ENCODE peak calls at places on chromosomes 1 and 21, in eight cellular contexts. C is HL-60, T is A549, U is RWPE1, F is activated B cell treated with CpG ODN at 0.5 μM for 24 hours, W is fibroblast of villous mesenchyme, Y is K562, G is GM13976. N is an unnamed sample.

GRCh38 chr21:42841156-42841915 is 38.0 kb downstream of the WDR4 start:
- DNase-seq in Y (no peak), W (no peak), G (no peak), F (no peak), C (no peak), T (no peak), U (no peak), N (no peak)

GRCh38 chr1:17630048-17630830 is 90.7 kb downstream of the ARHGEF10L start:
- DNase-seq in Y (no peak), T (no peak), C (peak), W (peak), F (no peak), U (no peak), G (no peak), N (no peak)

GRCh38 chr1:41666991-41667631 is 182.6 kb upstream of the EDN2 start:
- DNase-seq in T (no peak), U (no peak), Y (no peak), C (no peak), G (peak), W (no peak), F (peak), N (peak)

GRCh38 chr21:28257276-28257675 is 735.4 kb downstream of the LTN1 start:
- DNase-seq in W (peak), Y (no peak), U (no peak), C (no peak), T (no peak), F (no peak), G (no peak), N (no peak)

GRCh38 chr1:201695607-201696006 is 133.3 kb upstream of the IPO9 start:
- DNase-seq in F (no peak), C (no peak), U (no peak), W (no peak), G (no peak), Y (no peak), T (no peak), N (no peak)

GRCh38 chr1:94922756-94923465 is 4.0 kb downstream of the CNN3 start:
- DNase-seq in C (no peak), U (no peak), T (no peak), G (no peak), F (no peak), W (peak), Y (no peak), N (no peak)

GRCh38 chr1:233998926-233999325 is 94.5 kb downstream of the SLC35F3 start:
- DNase-seq in G (no peak), T (no peak), Y (no peak), F (no peak), W (no peak), U (no peak), C (no peak), N (no peak)

GRCh38 chr1:97844552-97845089 is 76.2 kb downstream of the DPYD start:
- DNase-seq in G (no peak), Y (no peak), C (no peak), W (no peak), T (no peak), U (no peak), F (no peak), N (no peak)

GRCh38 chr1:53735261-53735660 is 3.7 kb downstream of the GLIS1 start:
- DNase-seq in C (no peak), T (no peak), W (no peak), F (no peak), G (no peak), U (no peak), Y (no peak), N (no peak)

GRCh38 chr1:229437443-229437842 is 3.5 kb upstream of the ACTA1 start:
- DNase-seq in W (no peak), U (no peak), T (no peak), G (no peak), F (no peak), C (no peak), Y (no peak), N (no peak)

GRCh38 chr1:230186003-230186863 is 119.2 kb downstream of the GALNT2 start:
- DNase-seq in U (peak), W (peak), Y (peak), F (no peak), T (peak), C (no peak), G (no peak), N (peak)

DNA sequence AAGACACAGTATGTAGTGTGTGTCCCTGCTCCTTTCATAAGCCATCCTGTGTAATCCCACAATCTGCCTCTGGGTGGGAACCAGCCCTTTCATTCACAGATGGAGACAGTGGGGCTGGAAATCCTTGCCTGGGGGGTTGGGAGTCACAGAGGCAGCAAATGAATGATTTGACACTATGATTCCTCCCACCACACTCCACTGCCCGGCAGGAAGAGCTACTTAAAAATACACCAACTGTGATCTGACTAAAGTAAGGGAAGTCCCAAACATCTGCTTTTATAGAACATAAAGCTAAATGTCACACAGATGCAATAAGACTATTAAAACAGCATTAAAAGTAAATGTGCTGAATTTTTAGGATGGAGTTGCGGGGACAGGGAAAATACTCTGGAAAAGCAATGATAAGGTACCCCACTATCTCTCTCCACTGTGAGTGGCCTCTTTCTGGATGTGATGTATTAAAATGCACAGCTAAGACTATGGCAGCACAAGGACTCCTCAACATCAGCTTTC is 4.3 kb downstream of the PARP1 start:
- DNase-seq in T (no peak), Y (peak), W (peak), F (no peak), C (no peak), U (peak), G (no peak), N (peak)
- TF ChIP-seq CTCF in T (no peak), Y (peak), W (peak), F (no peak), C (no peak), U (no peak), G (no peak), N (peak)

GRCh38 chr1:224773646-224774045 is 155.8 kb upstream of the DNAH14 start:
- DNase-seq in C (no peak), W (no peak), Y (no peak), G (no peak), U (no peak), T (no peak), F (no peak), N (no peak)

GRCh38 chr1:224768971-224769370 is 152.9 kb downstream of the CNIH3 start:
- DNase-seq in T (no peak), G (no peak), W (no peak), U (no peak), C (no peak), F (no peak), Y (no peak), N (no peak)

GRCh38 chr1:224769987-224770693 is 154.0 kb downstream of the CNIH3 start:
- DNase-seq in Y (no peak), U (peak), C (no peak), F (no peak), T (no peak), W (peak), G (no peak), N (no peak)

GRCh38 chr1:224779491-224780020 is 149.9 kb upstream of the DNAH14 start:
- DNase-seq in C (no peak), W (no peak), G (no peak), U (no peak), Y (no peak), T (no peak), F (no peak), N (no peak)

DNA sequence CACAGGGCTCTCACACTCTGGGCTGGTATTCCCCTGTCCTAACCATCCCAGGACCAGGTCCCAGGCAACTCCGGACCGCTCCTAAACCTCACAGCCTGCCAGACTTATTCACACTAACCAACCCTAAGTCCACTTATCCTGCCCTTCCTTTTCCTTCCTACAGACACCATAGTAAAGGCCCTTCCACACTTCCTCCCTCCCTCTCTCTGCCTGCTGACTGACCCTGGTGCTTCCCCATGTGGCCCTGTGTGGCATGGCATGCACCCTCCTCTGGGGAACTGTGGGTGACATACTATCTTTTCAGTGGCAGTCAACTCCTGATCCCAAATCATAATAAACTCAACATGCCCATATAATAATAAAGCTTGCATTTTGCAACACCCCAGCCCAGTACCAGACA is 155.1 kb upstream of the DNAH14 start:
- DNase-seq in C (peak), Y (no peak), W (no peak), F (no peak), T (no peak), G (no peak), U (no peak), N (no peak)
- TF ChIP-seq CTCF in C (no peak), Y (peak), W (peak), F (no peak), T (no peak), G (no peak), U (no peak), N (no peak)

DNA sequence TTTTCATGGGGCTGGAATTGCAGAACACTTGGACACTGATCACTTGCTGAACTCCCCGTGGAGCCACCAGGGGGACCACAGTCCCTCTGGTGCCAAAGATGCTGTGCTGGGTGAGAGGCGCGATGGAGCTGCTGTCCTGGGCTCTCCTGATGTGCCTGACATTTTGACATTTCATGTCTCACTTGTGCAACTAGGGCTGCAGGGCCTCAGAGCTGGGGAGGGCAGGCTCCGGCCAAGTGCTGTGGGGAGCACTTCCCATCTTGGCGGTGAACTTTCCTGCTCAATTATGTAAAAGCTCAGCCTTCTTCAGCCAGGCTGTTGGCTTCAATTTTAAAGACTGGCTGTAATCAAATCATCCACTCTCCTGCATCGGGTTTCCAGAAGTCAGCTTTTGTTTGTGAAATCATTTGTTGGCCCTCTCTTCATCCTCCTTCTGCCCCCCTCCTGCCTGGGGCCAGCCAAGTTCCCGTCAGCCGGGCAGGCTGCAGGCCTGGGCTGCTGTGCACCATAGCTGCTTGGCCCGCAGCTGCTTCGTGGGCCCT is 36.8 kb downstream of the KCNAB2 start:
- DNase-seq in T (no peak), C (peak), W (peak), F (no peak), G (no peak), U (no peak), Y (peak), N (no peak)
- TF ChIP-seq CTCF in T (no peak), C (no peak), W (peak), F (no peak), G (no peak), U (no peak), Y (peak), N (no peak)

GRCh38 chr1:164774413-164774812 is 215.4 kb downstream of the PBX1 start:
- DNase-seq in Y (no peak), G (no peak), U (no peak), C (no peak), W (no peak), T (no peak), F (no peak), N (no peak)
- TF ChIP-seq CTCF in Y (no peak), G (no peak), U (no peak), C (no peak), W (no peak), T (peak), F (no peak), N (no peak)

GRCh38 chr1:65209005-65209885 is 61.2 kb downstream of the AK4 start:
- DNase-seq in T (peak), U (peak), G (peak), F (no peak), W (peak), Y (peak), C (peak), N (peak)
- TF ChIP-seq CTCF in T (peak), U (peak), G (peak), F (no peak), W (peak), Y (peak), C (peak), N (peak)

DNA sequence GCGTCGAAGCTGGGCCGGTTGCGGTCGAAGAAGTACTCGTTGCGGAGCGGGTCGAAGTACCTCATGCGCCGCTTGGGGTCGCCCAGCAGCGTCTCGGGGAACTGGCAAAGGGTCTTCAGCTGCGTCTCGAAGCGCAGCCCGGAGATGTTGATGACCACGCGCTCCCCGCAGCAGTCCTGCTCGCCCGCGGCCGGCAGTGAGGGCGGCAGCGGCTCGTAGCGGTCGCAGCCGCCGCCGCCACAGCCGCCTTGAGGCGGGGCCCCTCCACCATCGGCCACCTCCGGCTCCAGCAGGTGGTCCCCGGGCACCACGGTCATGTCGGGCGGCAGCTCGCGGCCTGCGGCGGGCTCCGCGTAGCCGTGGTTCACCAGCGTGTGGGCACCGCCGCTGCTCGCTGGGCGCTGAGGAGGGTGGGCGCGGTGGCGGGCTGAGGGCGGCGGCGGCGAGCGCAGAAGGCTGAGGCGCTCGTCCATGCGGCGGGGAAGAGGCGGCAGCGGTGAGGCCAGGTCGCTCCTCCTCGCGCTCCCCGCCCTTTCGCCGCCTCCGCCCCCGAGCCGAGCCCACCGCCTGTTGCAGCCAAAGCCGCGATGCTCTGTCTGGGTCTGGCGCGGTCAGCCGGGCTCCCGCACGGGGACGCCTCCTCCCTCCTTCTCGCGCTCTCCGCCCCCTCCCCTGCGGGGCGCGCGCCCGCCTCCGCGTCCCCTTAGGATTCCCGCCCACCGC is at the start of gene KCNA3:
- DNase-seq in G (peak), C (no peak), W (no peak), U (no peak), T (no peak), F (peak), Y (no peak), N (peak)
- TF ChIP-seq CTCF in G (no peak), C (no peak), W (no peak), U (no peak), T (no peak), F (no peak), Y (no peak), N (peak)

DNA sequence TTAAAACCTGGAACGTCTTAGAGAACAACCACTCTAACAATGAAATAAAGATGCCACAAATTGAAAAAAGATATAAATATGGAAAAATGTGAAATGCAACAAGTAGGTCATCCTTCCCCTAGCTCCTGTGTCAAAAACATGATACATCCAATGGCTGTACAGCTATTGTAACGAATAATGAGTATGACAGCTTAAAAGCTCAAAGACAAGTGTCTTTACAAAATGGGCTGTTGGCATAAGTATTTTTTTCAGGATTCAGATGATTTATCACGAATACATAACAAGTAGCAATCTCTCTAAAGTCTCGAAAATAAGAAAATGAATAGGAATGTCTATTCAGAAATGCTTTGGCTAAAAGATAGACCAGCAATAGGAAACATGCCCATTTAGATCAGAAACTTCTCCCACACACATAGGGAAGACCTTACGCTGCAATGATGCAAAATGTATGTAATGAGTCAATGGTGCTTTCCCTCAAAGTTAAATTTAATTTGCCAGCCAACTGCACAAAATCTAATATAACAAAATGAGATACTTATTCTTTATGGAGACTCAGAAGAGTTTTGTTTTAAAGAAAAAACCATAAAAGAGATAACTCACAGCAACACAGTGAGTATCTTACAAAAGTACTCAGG is 8.3 kb downstream of the TGFBR3 start:
- DNase-seq in T (no peak), U (no peak), C (no peak), F (no peak), G (peak), W (no peak), Y (no peak), N (no peak)
- TF ChIP-seq CTCF in T (no peak), U (no peak), C (no peak), F (no peak), G (no peak), W (no peak), Y (no peak), N (no peak)

N was measured in activated CD8-positive, alpha-beta T cell treated with anti-CD3 and anti-CD28 coated beads for 36 hours.